ENCODE peak calls at places on chromosomes 4 and X, in six cellular contexts. One of them, this sample, is unnamed.

GRCh38 chrX:16934212-16934611 is 12.2 kb upstream of the REPS2 start:
- DNase-seq in stimulated activated CD4-positive, alpha-beta T cell treated with anti-CD3 and anti-CD28 coated beads, Interleukin-12 subunit alpha, Interleukin-12 subunit beta, amount 100 ng/mL, for 48 hours: no peak
- DNase-seq in Peyer's patch: no peak
- DNase-seq in ELF-1: no peak
- DNase-seq in T-helper 9 cell: no peak
- DNase-seq in CD4-positive, alpha-beta T cell: no peak
- DNase-seq in this sample: no peak

GRCh38 chrX:22395372-22395771 is 122.7 kb downstream of the CBLL2 start:
- DNase-seq in stimulated activated CD4-positive, alpha-beta T cell treated with anti-CD3 and anti-CD28 coated beads, Interleukin-12 subunit alpha, Interleukin-12 subunit beta, amount 100 ng/mL, for 48 hours: no peak
- DNase-seq in Peyer's patch: no peak
- DNase-seq in ELF-1: no peak
- DNase-seq in T-helper 9 cell: no peak
- DNase-seq in CD4-positive, alpha-beta T cell: no peak
- DNase-seq in this sample: no peak

GRCh38 chrX:25941087-25941486 is 197.1 kb upstream of the MAGEB18 start:
- DNase-seq in stimulated activated CD4-positive, alpha-beta T cell treated with anti-CD3 and anti-CD28 coated beads, Interleukin-12 subunit alpha, Interleukin-12 subunit beta, amount 100 ng/mL, for 48 hours: no peak
- DNase-seq in Peyer's patch: no peak
- DNase-seq in ELF-1: no peak
- DNase-seq in T-helper 9 cell: no peak
- DNase-seq in CD4-positive, alpha-beta T cell: no peak
- DNase-seq in this sample: no peak

GRCh38 chrX:43664258-43664657 is 8.2 kb downstream of the MAOA start:
- DNase-seq in stimulated activated CD4-positive, alpha-beta T cell treated with anti-CD3 and anti-CD28 coated beads, Interleukin-12 subunit alpha, Interleukin-12 subunit beta, amount 100 ng/mL, for 48 hours: no peak
- DNase-seq in Peyer's patch: no peak
- DNase-seq in ELF-1: no peak
- DNase-seq in T-helper 9 cell: no peak
- DNase-seq in CD4-positive, alpha-beta T cell: no peak
- DNase-seq in this sample: no peak

GRCh38 chr4:153065286-153065685 is 129.2 kb downstream of the FHDC1 start:
- DNase-seq in stimulated activated CD4-positive, alpha-beta T cell treated with anti-CD3 and anti-CD28 coated beads, Interleukin-12 subunit alpha, Interleukin-12 subunit beta, amount 100 ng/mL, for 48 hours: no peak
- DNase-seq in Peyer's patch: peak; percentile 78
- DNase-seq in ELF-1: no peak
- DNase-seq in T-helper 9 cell: no peak
- DNase-seq in CD4-positive, alpha-beta T cell: no peak
- DNase-seq in this sample: no peak

GRCh38 chrX:154409222-154409871 is at the start of gene DNASE1L1:
- DNase-seq in stimulated activated CD4-positive, alpha-beta T cell treated with anti-CD3 and anti-CD28 coated beads, Interleukin-12 subunit alpha, Interleukin-12 subunit beta, amount 100 ng/mL, for 48 hours: no peak
- DNase-seq in Peyer's patch: peak; percentile 88
- DNase-seq in ELF-1: peak; percentile 99
- DNase-seq in T-helper 9 cell: no peak
- DNase-seq in CD4-positive, alpha-beta T cell: no peak
- DNase-seq in this sample: peak; percentile 92

GRCh38 chr4:125702406-125702805 is 387.7 kb downstream of the FAT4 start:
- DNase-seq in stimulated activated CD4-positive, alpha-beta T cell treated with anti-CD3 and anti-CD28 coated beads, Interleukin-12 subunit alpha, Interleukin-12 subunit beta, amount 100 ng/mL, for 48 hours: no peak
- DNase-seq in Peyer's patch: no peak
- DNase-seq in ELF-1: no peak
- DNase-seq in T-helper 9 cell: no peak
- DNase-seq in CD4-positive, alpha-beta T cell: no peak
- DNase-seq in this sample: no peak

GRCh38 chrX:19725545-19726102 is 161.8 kb downstream of the SH3KBP1 start:
- DNase-seq in stimulated activated CD4-positive, alpha-beta T cell treated with anti-CD3 and anti-CD28 coated beads, Interleukin-12 subunit alpha, Interleukin-12 subunit beta, amount 100 ng/mL, for 48 hours: no peak
- DNase-seq in Peyer's patch: no peak
- DNase-seq in ELF-1: no peak
- DNase-seq in T-helper 9 cell: no peak
- DNase-seq in CD4-positive, alpha-beta T cell: no peak
- DNase-seq in this sample: no peak

GRCh38 chr4:37803348-37803973 is 23.0 kb upstream of the PGM2 start:
- DNase-seq in stimulated activated CD4-positive, alpha-beta T cell treated with anti-CD3 and anti-CD28 coated beads, Interleukin-12 subunit alpha, Interleukin-12 subunit beta, amount 100 ng/mL, for 48 hours: no peak
- DNase-seq in Peyer's patch: no peak
- DNase-seq in ELF-1: no peak
- DNase-seq in T-helper 9 cell: no peak
- DNase-seq in CD4-positive, alpha-beta T cell: no peak
- DNase-seq in this sample: no peak

GRCh38 chrX:41556958-41557357 is 109.8 kb downstream of the NYX start:
- DNase-seq in stimulated activated CD4-positive, alpha-beta T cell treated with anti-CD3 and anti-CD28 coated beads, Interleukin-12 subunit alpha, Interleukin-12 subunit beta, amount 100 ng/mL, for 48 hours: no peak
- DNase-seq in Peyer's patch: no peak
- DNase-seq in ELF-1: no peak
- DNase-seq in T-helper 9 cell: no peak
- DNase-seq in CD4-positive, alpha-beta T cell: no peak
- DNase-seq in this sample: no peak

GRCh38 chrX:132227383-132228112 is 8.3 kb upstream of the RAP2C start:
- DNase-seq in stimulated activated CD4-positive, alpha-beta T cell treated with anti-CD3 and anti-CD28 coated beads, Interleukin-12 subunit alpha, Interleukin-12 subunit beta, amount 100 ng/mL, for 48 hours: no peak
- DNase-seq in Peyer's patch: no peak
- DNase-seq in ELF-1: no peak
- DNase-seq in T-helper 9 cell: no peak
- DNase-seq in CD4-positive, alpha-beta T cell: no peak
- DNase-seq in this sample: no peak

GRCh38 chrX:50814701-50815476 is 895 bp upstream of the SHROOM4 start:
- DNase-seq in stimulated activated CD4-positive, alpha-beta T cell treated with anti-CD3 and anti-CD28 coated beads, Interleukin-12 subunit alpha, Interleukin-12 subunit beta, amount 100 ng/mL, for 48 hours: no peak
- DNase-seq in Peyer's patch: peak; percentile 51
- DNase-seq in ELF-1: peak; percentile 7
- DNase-seq in T-helper 9 cell: no peak
- DNase-seq in CD4-positive, alpha-beta T cell: no peak
- DNase-seq in this sample: no peak

GRCh38 chr4:30821891-30822612 is 101.9 kb downstream of the PCDH7 start:
- DNase-seq in stimulated activated CD4-positive, alpha-beta T cell treated with anti-CD3 and anti-CD28 coated beads, Interleukin-12 subunit alpha, Interleukin-12 subunit beta, amount 100 ng/mL, for 48 hours: no peak
- DNase-seq in Peyer's patch: no peak
- DNase-seq in ELF-1: no peak
- DNase-seq in T-helper 9 cell: no peak
- DNase-seq in CD4-positive, alpha-beta T cell: no peak
- DNase-seq in this sample: no peak

GRCh38 chr4:71520850-71521249 is 182.0 kb downstream of the SLC4A4 start:
- DNase-seq in stimulated activated CD4-positive, alpha-beta T cell treated with anti-CD3 and anti-CD28 coated beads, Interleukin-12 subunit alpha, Interleukin-12 subunit beta, amount 100 ng/mL, for 48 hours: no peak
- DNase-seq in Peyer's patch: no peak
- DNase-seq in ELF-1: no peak
- DNase-seq in T-helper 9 cell: no peak
- DNase-seq in CD4-positive, alpha-beta T cell: no peak
- DNase-seq in this sample: no peak

GRCh38 chr4:88008133-88008621 is 742 bp downstream of the PKD2 start:
- DNase-seq in stimulated activated CD4-positive, alpha-beta T cell treated with anti-CD3 and anti-CD28 coated beads, Interleukin-12 subunit alpha, Interleukin-12 subunit beta, amount 100 ng/mL, for 48 hours: no peak
- DNase-seq in Peyer's patch: peak; percentile 59
- DNase-seq in ELF-1: peak; percentile 61
- DNase-seq in T-helper 9 cell: no peak
- DNase-seq in CD4-positive, alpha-beta T cell: no peak
- DNase-seq in this sample: peak; percentile 72

GRCh38 chrX:77917294-77917933 is 6.9 kb downstream of the ATP7A start:
- DNase-seq in stimulated activated CD4-positive, alpha-beta T cell treated with anti-CD3 and anti-CD28 coated beads, Interleukin-12 subunit alpha, Interleukin-12 subunit beta, amount 100 ng/mL, for 48 hours: no peak
- DNase-seq in Peyer's patch: no peak
- DNase-seq in ELF-1: no peak
- DNase-seq in T-helper 9 cell: no peak
- DNase-seq in CD4-positive, alpha-beta T cell: no peak
- DNase-seq in this sample: no peak

GRCh38 chr4:8090312-8090711 is 68.3 kb downstream of the ABLIM2 start:
- DNase-seq in stimulated activated CD4-positive, alpha-beta T cell treated with anti-CD3 and anti-CD28 coated beads, Interleukin-12 subunit alpha, Interleukin-12 subunit beta, amount 100 ng/mL, for 48 hours: no peak
- DNase-seq in Peyer's patch: peak; percentile 60
- DNase-seq in ELF-1: no peak
- DNase-seq in T-helper 9 cell: no peak
- DNase-seq in CD4-positive, alpha-beta T cell: no peak
- DNase-seq in this sample: no peak

GRCh38 chr4:18039113-18039512 is 17.6 kb upstream of the LCORL start:
- DNase-seq in stimulated activated CD4-positive, alpha-beta T cell treated with anti-CD3 and anti-CD28 coated beads, Interleukin-12 subunit alpha, Interleukin-12 subunit beta, amount 100 ng/mL, for 48 hours: no peak
- DNase-seq in Peyer's patch: no peak
- DNase-seq in ELF-1: no peak
- DNase-seq in T-helper 9 cell: no peak
- DNase-seq in CD4-positive, alpha-beta T cell: no peak
- DNase-seq in this sample: no peak

GRCh38 chrX:15349046-15349445 is 13.7 kb upstream of the PIGA start:
- DNase-seq in stimulated activated CD4-positive, alpha-beta T cell treated with anti-CD3 and anti-CD28 coated beads, Interleukin-12 subunit alpha, Interleukin-12 subunit beta, amount 100 ng/mL, for 48 hours: no peak
- DNase-seq in Peyer's patch: no peak
- DNase-seq in ELF-1: peak; percentile 58
- DNase-seq in T-helper 9 cell: no peak
- DNase-seq in CD4-positive, alpha-beta T cell: no peak
- DNase-seq in this sample: no peak

GRCh38 chr4:3512279-3512678 is 19.9 kb downstream of the LRPAP1 start:
- DNase-seq in stimulated activated CD4-positive, alpha-beta T cell treated with anti-CD3 and anti-CD28 coated beads, Interleukin-12 subunit alpha, Interleukin-12 subunit beta, amount 100 ng/mL, for 48 hours: no peak
- DNase-seq in Peyer's patch: no peak
- DNase-seq in ELF-1: no peak
- DNase-seq in T-helper 9 cell: no peak
- DNase-seq in CD4-positive, alpha-beta T cell: no peak
- DNase-seq in this sample: no peak

GRCh38 chrX:7574325-7574724 is 268.6 kb upstream of the VCX start:
- DNase-seq in stimulated activated CD4-positive, alpha-beta T cell treated with anti-CD3 and anti-CD28 coated beads, Interleukin-12 subunit alpha, Interleukin-12 subunit beta, amount 100 ng/mL, for 48 hours: no peak
- DNase-seq in Peyer's patch: no peak
- DNase-seq in ELF-1: peak; percentile 5
- DNase-seq in T-helper 9 cell: no peak
- DNase-seq in CD4-positive, alpha-beta T cell: no peak
- DNase-seq in this sample: no peak

GRCh38 chr4:123555500-123556273 is 159.1 kb downstream of the SPRY1 start:
- DNase-seq in stimulated activated CD4-positive, alpha-beta T cell treated with anti-CD3 and anti-CD28 coated beads, Interleukin-12 subunit alpha, Interleukin-12 subunit beta, amount 100 ng/mL, for 48 hours: no peak
- DNase-seq in Peyer's patch: peak; percentile 81
- DNase-seq in ELF-1: no peak
- DNase-seq in T-helper 9 cell: no peak
- DNase-seq in CD4-positive, alpha-beta T cell: no peak
- DNase-seq in this sample: peak; percentile 87

GRCh38 chrX:45621356-45622041 is 420.8 kb upstream of the DIPK2B start:
- DNase-seq in stimulated activated CD4-positive, alpha-beta T cell treated with anti-CD3 and anti-CD28 coated beads, Interleukin-12 subunit alpha, Interleukin-12 subunit beta, amount 100 ng/mL, for 48 hours: peak; percentile 6
- DNase-seq in Peyer's patch: no peak
- DNase-seq in ELF-1: no peak
- DNase-seq in T-helper 9 cell: no peak
- DNase-seq in CD4-positive, alpha-beta T cell: no peak
- DNase-seq in this sample: no peak

GRCh38 chrX:1754077-1754476 is 139.2 kb downstream of the ASMT start:
- DNase-seq in stimulated activated CD4-positive, alpha-beta T cell treated with anti-CD3 and anti-CD28 coated beads, Interleukin-12 subunit alpha, Interleukin-12 subunit beta, amount 100 ng/mL, for 48 hours: no peak
- DNase-seq in Peyer's patch: no peak
- DNase-seq in ELF-1: no peak
- DNase-seq in T-helper 9 cell: no peak
- DNase-seq in CD4-positive, alpha-beta T cell: no peak
- DNase-seq in this sample: no peak

GRCh38 chr4:187603093-187603395 is 392.5 kb upstream of the ZFP42 start:
- DNase-seq in stimulated activated CD4-positive, alpha-beta T cell treated with anti-CD3 and anti-CD28 coated beads, Interleukin-12 subunit alpha, Interleukin-12 subunit beta, amount 100 ng/mL, for 48 hours: no peak
- DNase-seq in Peyer's patch: no peak
- DNase-seq in ELF-1: no peak
- DNase-seq in T-helper 9 cell: no peak
- DNase-seq in CD4-positive, alpha-beta T cell: no peak
- DNase-seq in this sample: no peak

GRCh38 chrX:40267334-40268118 is 169.8 kb upstream of the BCOR start:
- DNase-seq in stimulated activated CD4-positive, alpha-beta T cell treated with anti-CD3 and anti-CD28 coated beads, Interleukin-12 subunit alpha, Interleukin-12 subunit beta, amount 100 ng/mL, for 48 hours: no peak
- DNase-seq in Peyer's patch: no peak
- DNase-seq in ELF-1: no peak
- DNase-seq in T-helper 9 cell: no peak
- DNase-seq in CD4-positive, alpha-beta T cell: no peak
- DNase-seq in this sample: peak; percentile 58

GRCh38 chr4:37068580-37068979 is 176.0 kb upstream of the NWD2 start:
- DNase-seq in stimulated activated CD4-positive, alpha-beta T cell treated with anti-CD3 and anti-CD28 coated beads, Interleukin-12 subunit alpha, Interleukin-12 subunit beta, amount 100 ng/mL, for 48 hours: no peak
- DNase-seq in Peyer's patch: no peak
- DNase-seq in ELF-1: peak; percentile 31
- DNase-seq in T-helper 9 cell: no peak
- DNase-seq in CD4-positive, alpha-beta T cell: no peak
- DNase-seq in this sample: no peak